ENCODE peak calls at places on chromosome 15, in six cellular contexts. P is GM12878, Z is HepG2, Q is HCT116, U is K562, K is H1. O is an unnamed sample.

GRCh38 chr15:27670481-27670880 is 428.6 kb downstream of the OCA2 start:
- DNase-seq in P (no peak), Z (no peak), Q (no peak), U (no peak), K (no peak), O (no peak)

GRCh38 chr15:67143646-67144045 is 78.2 kb downstream of the SMAD3 start:
- DNase-seq in P (no peak), Z (no peak), Q (no peak), U (no peak), K (no peak), O (no peak)

GRCh38 chr15:37058316-37058985 is 41.9 kb downstream of the MEIS2 start:
- DNase-seq in P (no peak), Z (peak), Q (no peak), U (peak), K (no peak), O (no peak)

GRCh38 chr15:81939604-81940440 is 106.0 kb downstream of the MEX3B start:
- DNase-seq in P (no peak), Z (peak), Q (peak), U (peak), K (peak), O (peak)

GRCh38 chr15:90086868-90087268 is 15.4 kb downstream of the IDH2 start:
- DNase-seq in P (no peak), Z (peak), Q (no peak), U (peak), K (no peak), O (no peak)

GRCh38 chr15:72182673-72183072 is 14.9 kb downstream of the GRAMD2A start:
- DNase-seq in P (no peak), Z (peak), Q (no peak), U (no peak), K (no peak), O (no peak)

GRCh38 chr15:76391847-76392246 is 55.3 kb downstream of the ISL2 start:
- DNase-seq in P (no peak), Z (no peak), Q (no peak), U (no peak), K (no peak), O (no peak)

GRCh38 chr15:88690331-88690730 is 51.5 kb downstream of the ISG20 start:
- DNase-seq in P (no peak), Z (no peak), Q (no peak), U (no peak), K (no peak), O (no peak)

GRCh38 chr15:95772982-95773381 is 557.5 kb upstream of the NR2F2 start:
- DNase-seq in P (no peak), Z (no peak), Q (no peak), U (no peak), K (no peak), O (no peak)

GRCh38 chr15:40925863-40926658 is 3.1 kb upstream of the DLL4 start:
- DNase-seq in P (no peak), Z (no peak), Q (no peak), U (no peak), K (no peak), O (no peak)

GRCh38 chr15:100201376-100202280 is 140.1 kb downstream of the ADAMTS17 start:
- DNase-seq in P (peak), Z (no peak), Q (no peak), U (no peak), K (no peak), O (no peak)

GRCh38 chr15:89498574-89498906 is 2.2 kb upstream of the RHCG start:
- DNase-seq in P (no peak), Z (no peak), Q (no peak), U (no peak), K (no peak), O (no peak)

GRCh38 chr15:27545494-27546255 is 553.4 kb downstream of the OCA2 start:
- DNase-seq in P (no peak), Z (no peak), Q (no peak), U (peak), K (no peak), O (no peak)

GRCh38 chr15:39125904-39126303 is 455.0 kb upstream of the THBS1 start:
- DNase-seq in P (no peak), Z (peak), Q (peak), U (peak), K (no peak), O (peak)

GRCh38 chr15:100438570-100438969 is 90.2 kb downstream of the CERS3 start:
- DNase-seq in P (peak), Z (no peak), Q (no peak), U (no peak), K (no peak), O (no peak)

GRCh38 chr15:99682455-99682854 is 50.8 kb downstream of the LYSMD4 start:
- DNase-seq in P (no peak), Z (no peak), Q (no peak), U (no peak), K (no peak), O (no peak)

GRCh38 chr15:92653836-92654524 is 1.6 kb downstream of the FAM174B start:
- DNase-seq in P (no peak), Z (peak), Q (no peak), U (no peak), K (no peak), O (no peak)

GRCh38 chr15:57518779-57519410 is 72.8 kb upstream of the MYZAP start:
- DNase-seq in P (no peak), Z (no peak), Q (no peak), U (no peak), K (no peak), O (no peak)

GRCh38 chr15:41284425-41285177 is 47.8 kb downstream of the OIP5 start:
- DNase-seq in P (no peak), Z (peak), Q (no peak), U (peak), K (no peak), O (no peak)

GRCh38 chr15:52503788-52504496 is 24.7 kb downstream of the MYO5A start:
- DNase-seq in P (peak), Z (no peak), Q (no peak), U (no peak), K (no peak), O (no peak)

DNA sequence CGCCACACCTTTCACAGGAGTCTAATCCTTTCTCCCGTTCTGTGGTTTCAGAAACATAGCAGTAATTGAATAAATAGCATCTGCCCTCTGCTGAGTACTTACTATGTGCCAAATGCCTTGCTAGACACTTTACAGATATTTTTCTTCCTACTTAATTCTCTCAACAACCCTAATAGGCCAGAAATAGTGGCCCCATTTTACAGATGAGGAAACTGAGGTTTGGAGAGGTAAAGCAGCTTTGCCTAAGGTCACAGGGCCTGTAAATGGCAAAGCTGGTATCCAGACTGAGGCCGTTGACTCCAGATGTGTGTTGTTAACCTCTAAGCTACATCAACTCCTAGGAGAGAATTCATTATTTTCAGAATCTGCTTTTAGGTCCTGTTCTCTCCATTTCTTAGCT is 246.8 kb upstream of the TPM1 start:
- DNase-seq in P (no peak), Z (no peak), Q (no peak), U (no peak), K (no peak), O (no peak)
- TF ChIP-seq ZNF274 in P (no peak), Z (no peak), Q (no peak), U (no peak), K (no peak), O (no peak)

GRCh38 chr15:64383760-64384159 is 2.5 kb upstream of the PCLAF start:
- DNase-seq in P (no peak), Z (no peak), Q (no peak), U (no peak), K (no peak), O (no peak)

GRCh38 chr15:64381000-64381751 is at the start of gene PCLAF:
- DNase-seq in P (peak), Z (peak), Q (peak), U (peak), K (peak), O (peak)

DNA sequence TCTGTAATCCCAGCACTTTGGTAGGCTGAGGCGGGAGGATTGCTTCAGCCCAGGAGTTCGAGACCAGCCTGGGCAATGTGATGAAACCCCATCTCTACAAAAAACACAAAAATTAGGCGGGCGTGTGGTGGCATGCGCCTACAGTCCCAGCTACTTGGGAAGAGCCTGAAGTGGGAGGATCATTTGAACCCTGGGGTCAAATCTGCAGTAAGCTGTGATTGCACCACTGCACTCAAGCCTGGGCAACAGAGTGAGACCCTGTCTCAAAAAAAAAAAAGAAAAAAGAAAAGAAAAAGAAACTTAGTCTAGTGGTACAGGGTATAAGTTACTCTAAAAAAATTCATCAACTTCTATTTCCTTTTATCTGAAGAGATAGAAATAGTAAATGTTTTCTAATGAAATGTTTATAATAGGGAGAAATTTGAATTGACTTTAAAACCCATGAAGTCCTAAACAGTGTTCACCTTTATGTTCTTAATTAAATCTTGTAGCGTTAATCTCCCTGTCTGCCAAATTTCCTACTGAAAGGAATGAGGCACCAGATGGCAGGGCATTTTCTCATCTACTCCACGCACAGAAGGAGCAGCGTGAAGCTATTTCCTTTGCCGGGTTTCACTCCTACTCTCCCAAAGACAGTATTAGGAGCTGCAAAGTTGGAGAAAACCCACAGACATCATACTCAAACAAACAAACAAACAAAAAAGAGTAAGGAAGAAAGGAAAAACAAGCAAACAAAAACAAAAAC is 1.9 kb downstream of the PCLAF start:
- DNase-seq in P (no peak), Z (no peak), Q (no peak), U (no peak), K (no peak), O (no peak)
- H3K4me3 ChIP-seq in P (peak), Z (peak), Q (no peak), U (peak), K (no peak), O (peak)

GRCh38 chr15:61832223-61832622 is 228.0 kb downstream of the VPS13C start:
- DNase-seq in P (no peak), Z (no peak), Q (no peak), U (no peak), K (no peak), O (no peak)
- TF ChIP-seq ZNF274 in P (no peak), Z (no peak), Q (no peak), U (no peak), K (no peak), O (no peak)

GRCh38 chr15:97521390-97521789 is 439.1 kb upstream of the ARRDC4 start:
- DNase-seq in P (no peak), Z (no peak), Q (no peak), U (no peak), K (no peak), O (no peak)

GRCh38 chr15:97520689-97521088 is 439.8 kb upstream of the ARRDC4 start:
- DNase-seq in P (no peak), Z (no peak), Q (no peak), U (no peak), K (no peak), O (no peak)

GRCh38 chr15:97525809-97526208 is 434.7 kb upstream of the ARRDC4 start:
- DNase-seq in P (no peak), Z (no peak), Q (no peak), U (no peak), K (no peak), O (no peak)

GRCh38 chr15:97522362-97522761 is 438.1 kb upstream of the ARRDC4 start:
- DNase-seq in P (no peak), Z (no peak), Q (no peak), U (no peak), K (no peak), O (no peak)

DNA sequence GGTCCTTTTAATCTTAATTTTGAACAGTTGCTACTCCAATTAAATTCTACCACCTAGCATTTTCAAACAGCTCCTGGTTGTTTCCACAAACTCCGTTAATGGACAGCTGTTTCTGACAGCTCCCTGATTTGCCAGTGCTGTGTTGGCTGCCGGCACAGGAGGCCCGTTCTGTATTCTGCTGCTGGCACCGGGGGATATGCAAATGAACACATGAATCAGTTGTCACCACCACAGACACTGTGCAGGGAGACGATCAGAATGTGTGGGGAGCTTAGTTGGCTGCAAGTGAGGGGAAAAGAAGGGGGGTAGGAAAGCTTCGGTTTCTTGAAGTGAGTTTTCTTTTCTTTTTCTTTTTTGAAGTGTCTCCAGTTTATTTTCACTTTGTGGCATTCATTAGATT is 438.6 kb upstream of the ARRDC4 start:
- DNase-seq in P (no peak), Z (no peak), Q (no peak), U (no peak), K (no peak), O (no peak)
- H3K4me3 ChIP-seq in P (no peak), Z (no peak), Q (no peak), U (no peak), K (no peak), O (no peak)

GRCh38 chr15:70559840-70560239 is 203.5 kb downstream of the UACA start:
- DNase-seq in P (no peak), Z (no peak), Q (no peak), U (no peak), K (no peak), O (no peak)
- TF ChIP-seq ZNF274 in P (no peak), Z (no peak), Q (no peak), U (no peak), K (no peak), O (no peak)

GRCh38 chr15:69412701-69413100 is 1.4 kb upstream of the KIF23 start:
- DNase-seq in P (no peak), Z (no peak), Q (no peak), U (no peak), K (no peak), O (no peak)

GRCh38 chr15:69417581-69417980 is 3.4 kb downstream of the KIF23 start:
- DNase-seq in P (no peak), Z (no peak), Q (no peak), U (no peak), K (no peak), O (no peak)

GRCh38 chr15:69413822-69414701 is at the start of gene KIF23:
- DNase-seq in P (peak), Z (peak), Q (peak), U (peak), K (peak), O (peak)

GRCh38 chr15:69414702-69415161 is 583 bp downstream of the KIF23 start:
- DNase-seq in P (no peak), Z (peak), Q (peak), U (peak), K (no peak), O (no peak)

GRCh38 chr15:69415381-69415780 is 1.2 kb downstream of the KIF23 start:
- DNase-seq in P (no peak), Z (no peak), Q (no peak), U (no peak), K (no peak), O (no peak)
- H3K4me3 ChIP-seq in P (peak), Z (peak), Q (peak), U (peak), K (peak), O (peak)

DNA sequence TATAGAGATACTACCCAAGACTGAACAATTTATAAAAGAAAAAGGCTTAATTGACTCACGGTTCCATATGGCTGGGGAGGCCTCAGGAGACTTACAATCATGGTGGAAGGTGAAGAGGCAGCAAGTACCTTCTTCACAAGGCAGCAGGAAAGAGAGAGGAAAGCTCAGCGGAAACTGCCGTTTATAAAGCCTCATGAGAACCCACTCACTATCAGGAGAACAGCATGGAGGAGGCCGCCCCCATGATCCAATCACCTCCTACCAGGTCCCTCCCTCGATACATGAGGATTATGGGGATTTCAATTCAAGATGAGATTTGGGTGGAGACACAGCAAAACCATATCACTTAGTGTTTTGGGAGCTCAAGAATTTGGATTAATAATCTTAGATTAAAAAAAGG is 240.2 kb downstream of the UACA start:
- DNase-seq in P (no peak), Z (no peak), Q (no peak), U (no peak), K (no peak), O (no peak)
- TF ChIP-seq ZNF274 in P (no peak), Z (no peak), Q (no peak), U (no peak), K (no peak), O (no peak)

GRCh38 chr15:83446417-83446816 is 724 bp upstream of the SH3GL3 start:
- DNase-seq in P (no peak), Z (no peak), Q (no peak), U (no peak), K (no peak), O (no peak)
- H3K4me3 ChIP-seq in P (no peak), Z (no peak), Q (no peak), U (peak), K (peak), O (no peak)